ENCODE peak calls at places on chromosomes 13 and 19, in seven cellular contexts. Y is naive thymus-derived CD4-positive, alpha-beta T cell; A is stimulated activated CD4-positive, alpha-beta T cell treated with anti-CD3 and anti-CD28 coated beads, TNF-alpha, amount 100 ng/mL, for 24 hours; W is astrocyte of the hippocampus; I is MV-4-11; G is stimulated activated naive CD8-positive, alpha-beta T cell treated with anti-CD3 and anti-CD28 coated beads, Interleukin-15, amount 100 ng/mL, for 72 hours; N is AG09319. Q is an unnamed sample.

GRCh38 chr19:23957660-23958281 is 43.1 kb downstream of the ZNF726 start:
- DNase-seq in Y (no peak), A (no peak), W (peak), I (no peak), G (no peak), N (peak), Q (no peak)

GRCh38 chr19:12574036-12574435 is 22.8 kb upstream of the ZNF564 start:
- DNase-seq in Y (peak), A (no peak), W (no peak), I (peak), G (no peak), N (no peak), Q (no peak)

GRCh38 chr13:113843864-113844556 is 19.9 kb downstream of the GAS6 start:
- DNase-seq in Y (no peak), A (no peak), W (no peak), I (no peak), G (no peak), N (no peak), Q (peak)

GRCh38 chr19:40658031-40658430 is 32.4 kb downstream of the NUMBL start:
- DNase-seq in Y (no peak), A (no peak), W (no peak), I (no peak), G (no peak), N (no peak), Q (no peak)

GRCh38 chr19:30695171-30695875 is 323.1 kb downstream of the ZNF536 start:
- DNase-seq in Y (no peak), A (no peak), W (no peak), I (no peak), G (no peak), N (no peak), Q (no peak)

GRCh38 chr19:1619703-1620102 is 14.4 kb upstream of the UQCR11 start:
- DNase-seq in Y (no peak), A (no peak), W (no peak), I (no peak), G (no peak), N (no peak), Q (no peak)

GRCh38 chr19:10748924-10749434 is 31.1 kb downstream of the DNM2 start:
- DNase-seq in Y (no peak), A (no peak), W (peak), I (no peak), G (no peak), N (no peak), Q (no peak)

GRCh38 chr13:109816112-109816978 is 30.0 kb upstream of the IRS2 start:
- DNase-seq in Y (no peak), A (no peak), W (peak), I (no peak), G (no peak), N (no peak), Q (no peak)

GRCh38 chr13:45166858-45167257 is 34.0 kb downstream of the KCTD4 start:
- DNase-seq in Y (no peak), A (no peak), W (no peak), I (no peak), G (no peak), N (no peak), Q (no peak)

GRCh38 chr13:93151277-93151676 is 75.3 kb upstream of the GPC6 start:
- DNase-seq in Y (no peak), A (no peak), W (peak), I (peak), G (no peak), N (peak), Q (no peak)

GRCh38 chr13:65264066-65264465 is 1966.1 kb downstream of the PCDH9 start:
- DNase-seq in Y (no peak), A (no peak), W (no peak), I (no peak), G (no peak), N (no peak), Q (no peak)

GRCh38 chr13:26653310-26653709 is 95.8 kb downstream of the WASF3 start:
- DNase-seq in Y (no peak), A (no peak), W (no peak), I (no peak), G (no peak), N (no peak), Q (no peak)

GRCh38 chr19:12867120-12868099 is 13.8 kb downstream of the DNASE2 start:
- DNase-seq in Y (peak), A (no peak), W (peak), I (no peak), G (peak), N (no peak), Q (no peak)

GRCh38 chr13:50594276-50594970 is 249.1 kb downstream of the DLEU7 start:
- DNase-seq in Y (no peak), A (no peak), W (no peak), I (peak), G (peak), N (no peak), Q (no peak)

Q was measured in chondrocyte.